ENCODE peak calls at places on chromosome 15, in four cellular contexts. D is GM13976, G is left ventricle myocardium superior, Z is adipocyte. T is an unnamed sample.
A peak's percentile ranks its signal among the peaks of the same experiment; 100 is the strongest.

GRCh38 chr15:61275901-61276300 is 46.8 kb upstream of the RORA start:
- DNase-seq in D (no peak), G (no peak), Z (no peak), T (no peak)

GRCh38 chr15:91482799-91483198 is 370.7 kb upstream of the SLCO3A1 start:
- DNase-seq in D (no peak), G (no peak), Z (no peak), T (no peak)

GRCh38 chr15:61624950-61625349 is 395.8 kb upstream of the RORA start:
- DNase-seq in D (no peak), G (no peak), Z (no peak), T (no peak)

GRCh38 chr15:98953000-98953776 is 54.4 kb downstream of the PGPEP1L start:
- DNase-seq in D (peak; percentile 61), G (peak; percentile 59), Z (no peak), T (no peak)

GRCh38 chr15:42457445-42458442 is 33.2 kb downstream of the ZNF106 start:
- DNase-seq in D (peak; percentile 42), G (peak; percentile 76), Z (peak; percentile 96), T (peak; percentile 90)

GRCh38 chr15:29570931-29571727 is 251.1 kb downstream of the TJP1 start:
- DNase-seq in D (peak; percentile 41), G (peak; percentile 29), Z (peak; percentile 25), T (no peak)

GRCh38 chr15:83057002-83057401 is 10.1 kb downstream of the BTBD1 start:
- DNase-seq in D (no peak), G (no peak), Z (no peak), T (no peak)

GRCh38 chr15:78100886-78101285 is 8.5 kb downstream of the SH2D7 start:
- DNase-seq in D (no peak), G (no peak), Z (no peak), T (no peak)

GRCh38 chr15:75161106-75161505 is 40.6 kb upstream of the C15orf39 start:
- DNase-seq in D (no peak), G (no peak), Z (no peak), T (no peak)

GRCh38 chr15:37093480-37094410 is 6.6 kb downstream of the MEIS2 start:
- DNase-seq in D (no peak), G (no peak), Z (peak; percentile 68), T (no peak)

GRCh38 chr15:57780461-57780860 is 73.9 kb downstream of the POLR2M start:
- DNase-seq in D (no peak), G (no peak), Z (no peak), T (no peak)

GRCh38 chr15:90006217-90007088 is 5.3 kb downstream of the ZNF710 start:
- DNase-seq in D (no peak), G (no peak), Z (no peak), T (no peak)

GRCh38 chr15:46365612-46366011 is 730.8 kb downstream of the SQOR start:
- DNase-seq in D (no peak), G (no peak), Z (peak; percentile 2), T (no peak)

GRCh38 chr15:50112488-50113186 is 6.4 kb downstream of the ATP8B4 start:
- DNase-seq in D (no peak), G (no peak), Z (no peak), T (no peak)

GRCh38 chr15:68699881-68700394 is 120.8 kb downstream of the ANP32A start:
- DNase-seq in D (no peak), G (peak; percentile 68), Z (no peak), T (no peak)

GRCh38 chr15:66310786-66311185 is 17.4 kb downstream of the DIS3L start:
- DNase-seq in D (no peak), G (no peak), Z (no peak), T (no peak)

GRCh38 chr15:64845183-64845611 is 3.5 kb downstream of the PLEKHO2 start:
- DNase-seq in D (no peak), G (peak; percentile 68), Z (no peak), T (no peak)

GRCh38 chr15:31461911-31462480 is 135.4 kb downstream of the KLF13 start:
- DNase-seq in D (no peak), G (no peak), Z (no peak), T (peak; percentile 68)

GRCh38 chr15:36951747-36952247 is 148.6 kb downstream of the MEIS2 start:
- DNase-seq in D (no peak), G (no peak), Z (no peak), T (no peak)

GRCh38 chr15:92288755-92289154 is 104.9 kb upstream of the ST8SIA2 start:
- DNase-seq in D (peak; percentile 16), G (no peak), Z (no peak), T (no peak)

GRCh38 chr15:27903405-27903804 is 195.7 kb downstream of the OCA2 start:
- DNase-seq in D (peak; percentile 6), G (no peak), Z (no peak), T (no peak)

GRCh38 chr15:66894986-66895780 is 170.2 kb upstream of the SMAD3 start:
- DNase-seq in D (no peak), G (no peak), Z (no peak), T (peak; percentile 10)

GRCh38 chr15:49506341-49506740 is 83.3 kb downstream of the FGF7 start:
- DNase-seq in D (no peak), G (no peak), Z (no peak), T (no peak)

GRCh38 chr15:62503451-62503850 is 338.4 kb upstream of the C2CD4B start:
- DNase-seq in D (no peak), G (no peak), Z (peak; percentile 32), T (no peak)

GRCh38 chr15:39919740-39920509 is at the start of gene GPR176:
- DNase-seq in D (peak; percentile 52), G (peak; percentile 53), Z (peak; percentile 90), T (peak; percentile 79)

GRCh38 chr15:67101981-67102929 is 36.9 kb downstream of the SMAD3 start:
- DNase-seq in D (peak; percentile 71), G (no peak), Z (no peak), T (no peak)

GRCh38 chr15:95669146-95669922 is 661.2 kb upstream of the NR2F2 start:
- DNase-seq in D (peak; percentile 23), G (no peak), Z (peak; percentile 49), T (no peak)

GRCh38 chr15:58065445-58066041 is at the start of gene ALDH1A2:
- DNase-seq in D (peak; percentile 15), G (peak; percentile 71), Z (peak; percentile 15), T (no peak)

GRCh38 chr15:32682569-32682968 is 35.2 kb upstream of the GREM1 start:
- DNase-seq in D (no peak), G (no peak), Z (peak; percentile 97), T (no peak)

GRCh38 chr15:77939851-77940250 is 137.7 kb downstream of the TBC1D2B start:
- DNase-seq in D (no peak), G (no peak), Z (no peak), T (no peak)

GRCh38 chr15:101049282-101049681 is 130.1 kb downstream of the LRRK1 start:
- DNase-seq in D (no peak), G (no peak), Z (no peak), T (peak; percentile 36)

GRCh38 chr15:31993062-31993461 is 37.3 kb upstream of the CHRNA7 start:
- DNase-seq in D (no peak), G (no peak), Z (no peak), T (no peak)

GRCh38 chr15:29942144-29942543 is 119.9 kb upstream of the TJP1 start:
- DNase-seq in D (no peak), G (no peak), Z (no peak), T (no peak)

GRCh38 chr15:91049378-91050127 is 27.2 kb upstream of the VPS33B start:
- DNase-seq in D (peak; percentile 69), G (no peak), Z (peak; percentile 79), T (no peak)

GRCh38 chr15:100947760-100948429 is 28.7 kb downstream of the LRRK1 start:
- DNase-seq in D (no peak), G (no peak), Z (no peak), T (no peak)

GRCh38 chr15:82663186-82663600 is 16.0 kb upstream of the CPEB1 start:
- DNase-seq in D (peak; percentile 78), G (peak; percentile 66), Z (peak; percentile 59), T (no peak)

GRCh38 chr15:49901867-49902775 is 216.9 kb downstream of the ATP8B4 start:
- DNase-seq in D (no peak), G (no peak), Z (peak; percentile 71), T (no peak)

GRCh38 chr15:68821898-68822380 is 1.2 kb upstream of the ANP32A start:
- DNase-seq in D (peak; percentile 11), G (no peak), Z (peak; percentile 58), T (no peak)

GRCh38 chr15:74220475-74221248 is 15.5 kb upstream of the CCDC33 start:
- DNase-seq in D (no peak), G (no peak), Z (no peak), T (no peak)

T was measured in cardiac septum.